ENCODE peak calls at places on chromosomes 16 and 17, in ten cellular contexts. I, P, Q, U, V, X, R, W, Y and L are unnamed samples.

GRCh38 chr17:304461-304860 is 48.1 kb downstream of the RPH3AL start:
- DNase-seq in V (no peak), Q (no peak), Y (no peak), R (no peak), X (no peak), U (no peak), I (no peak), W (no peak), P (no peak), L (peak; percentile 78)

GRCh38 chr17:57662644-57663308 is 82.3 kb downstream of the CCDC182 start:
- DNase-seq in I (no peak), W (peak; percentile 90), Q (peak; percentile 98), R (peak; percentile 99), Y (peak; percentile 99), V (peak; percentile 17), P (peak; percentile 82), X (peak; percentile 28), U (peak; percentile 96), L (peak; percentile 99)

GRCh38 chr17:29154516-29155234 is 25.5 kb downstream of the MYO18A start:
- DNase-seq in Y (no peak), I (no peak), X (no peak), V (peak; percentile 45), Q (peak; percentile 40), W (no peak), R (no peak), U (peak; percentile 56), P (no peak), L (no peak)

GRCh38 chr17:29731589-29731929 is 108.8 kb upstream of the CORO6 start:
- DNase-seq in Q (no peak), U (no peak), W (no peak), Y (no peak), I (no peak), P (no peak), V (no peak), X (no peak), R (no peak), L (no peak)

GRCh38 chr16:69274699-69275235 is 36.4 kb upstream of the VPS4A start:
- DNase-seq in Y (no peak), R (no peak), I (no peak), X (no peak), V (no peak), U (no peak), W (no peak), Q (no peak), P (no peak), L (no peak)

GRCh38 chr16:69520800-69521602 is 44.8 kb upstream of the NFAT5 start:
- DNase-seq in W (no peak), Y (no peak), X (no peak), I (no peak), R (peak; percentile 43), Q (no peak), U (no peak), V (peak; percentile 72), P (no peak), L (no peak)

GRCh38 chr16:70675851-70676513 is 9.9 kb downstream of the MTSS2 start:
- DNase-seq in U (peak; percentile 40), I (no peak), Y (no peak), V (no peak), P (no peak), Q (no peak), W (no peak), R (no peak), X (no peak), L (no peak)

GRCh38 chr17:81306491-81306890 is 11.4 kb upstream of the SLC38A10 start:
- DNase-seq in W (no peak), Y (no peak), R (no peak), I (no peak), Q (no peak), U (no peak), P (no peak), X (no peak), V (no peak), L (no peak)

GRCh38 chr17:80319999-80320344 is 59.3 kb downstream of the RNF213 start:
- DNase-seq in U (no peak), P (no peak), X (no peak), Q (no peak), V (no peak), Y (peak; percentile 53), R (no peak), I (no peak), W (no peak), L (no peak)

GRCh38 chr17:2347805-2348685 is 10.7 kb downstream of the SGSM2 start:
- DNase-seq in Q (peak; percentile 18), U (no peak), V (no peak), X (peak; percentile 98), R (peak; percentile 47), P (no peak), W (peak; percentile 39), I (no peak), Y (peak; percentile 91), L (peak; percentile 90)

GRCh38 chr16:57906385-57907316 is 64.3 kb downstream of the CNGB1 start:
- DNase-seq in W (peak; percentile 25), P (no peak), X (no peak), Q (no peak), Y (no peak), R (no peak), U (no peak), V (peak; percentile 32), I (peak; percentile 12), L (peak; percentile 62)

GRCh38 chr17:15490634-15491261 is 23.3 kb upstream of the CDRT4 start:
- DNase-seq in U (peak; percentile 72), P (no peak), W (peak; percentile 26), Q (peak; percentile 57), X (no peak), Y (peak; percentile 76), V (peak; percentile 18), R (peak; percentile 80), I (no peak), L (peak; percentile 69)

GRCh38 chr17:10976401-10976800 is 138.5 kb upstream of the PIRT start:
- DNase-seq in V (no peak), Y (no peak), P (no peak), X (no peak), U (no peak), Q (no peak), I (no peak), R (no peak), W (no peak), L (no peak)

GRCh38 chr17:45408611-45409421 is 23.9 kb downstream of the ARHGAP27 start:
- DNase-seq in I (no peak), Q (no peak), P (no peak), R (no peak), Y (no peak), V (no peak), X (peak; percentile 77), U (no peak), W (no peak), L (peak; percentile 49)

GRCh38 chr16:57422026-57422944 is 17.7 kb downstream of the CCL17 start:
- DNase-seq in P (no peak), Y (peak; percentile 72), I (no peak), X (peak; percentile 65), Q (peak; percentile 26), R (peak; percentile 74), W (peak; percentile 58), V (peak; percentile 33), U (no peak), L (peak; percentile 62)

GRCh38 chr17:73343739-73344454 is 32.1 kb upstream of the CDC42EP4 start:
- DNase-seq in R (no peak), Q (no peak), Y (no peak), U (no peak), V (no peak), I (no peak), W (no peak), X (no peak), P (no peak), L (no peak)

GRCh38 chr17:48179071-48179945 is 71.7 kb downstream of the SNX11 start:
- DNase-seq in W (no peak), X (no peak), U (no peak), I (no peak), Y (no peak), Q (no peak), P (no peak), R (peak; percentile 7), V (no peak), L (no peak)

GRCh38 chr17:49387374-49388289 is 25.6 kb upstream of the ZNF652 start:
- DNase-seq in I (no peak), Q (no peak), Y (no peak), V (peak; percentile 24), X (no peak), R (no peak), U (no peak), W (no peak), P (no peak), L (no peak)

GRCh38 chr16:11183035-11183812 is 72.8 kb downstream of the SOCS1 start:
- DNase-seq in W (no peak), Q (no peak), V (no peak), Y (no peak), P (peak; percentile 31), I (no peak), X (no peak), U (no peak), R (no peak), L (peak; percentile 62)

GRCh38 chr17:9529033-9529748 is 46.4 kb downstream of the STX8 start:
- DNase-seq in W (no peak), Q (no peak), U (no peak), I (no peak), R (peak; percentile 57), X (peak; percentile 46), V (peak; percentile 15), Y (peak; percentile 56), P (no peak), L (no peak)

GRCh38 chr17:17737938-17738894 is 57.0 kb downstream of the RAI1 start:
- DNase-seq in U (no peak), V (no peak), I (peak; percentile 21), W (no peak), R (no peak), P (peak; percentile 24), Y (no peak), Q (no peak), X (no peak), L (peak; percentile 79)

GRCh38 chr16:30068333-30068732 is 2.8 kb downstream of the ALDOA start:
- DNase-seq in W (no peak), X (no peak), R (no peak), Y (no peak), V (no peak), U (no peak), P (no peak), Q (no peak), I (no peak), L (no peak)

GRCh38 chr16:18932243-18932997 is 6.2 kb upstream of the SMG1 start:
- DNase-seq in Y (peak; percentile 43), X (no peak), Q (no peak), P (no peak), I (no peak), V (no peak), U (no peak), W (no peak), R (peak; percentile 80), L (no peak)

GRCh38 chr17:61380836-61381525 is 18.7 kb upstream of the TBX2 start:
- DNase-seq in I (no peak), P (no peak), Y (no peak), R (no peak), W (no peak), U (no peak), Q (no peak), X (no peak), V (no peak), L (no peak)

GRCh38 chr16:67279296-67280089 is at the start of gene PLEKHG4:
- DNase-seq in P (peak; percentile 61), U (peak; percentile 64), R (peak; percentile 53), W (peak; percentile 63), X (peak; percentile 88), I (peak; percentile 77), Q (peak; percentile 12), Y (peak; percentile 66), V (peak; percentile 85), L (peak; percentile 82)

GRCh38 chr17:73593249-73593965 is 50.8 kb downstream of the SDK2 start:
- DNase-seq in P (no peak), W (no peak), V (no peak), Y (no peak), I (peak; percentile 21), Q (no peak), U (no peak), R (no peak), X (no peak), L (no peak)

GRCh38 chr16:89811321-89811720 is 5.1 kb downstream of the FANCA start:
- DNase-seq in Q (no peak), P (no peak), W (no peak), R (no peak), Y (no peak), X (no peak), V (no peak), I (no peak), U (no peak), L (no peak)

GRCh38 chr16:12801511-12802042 is 2.1 kb downstream of the CPPED1 start:
- DNase-seq in R (peak; percentile 93), Q (no peak), U (no peak), I (no peak), V (no peak), P (no peak), X (no peak), Y (peak; percentile 56), W (no peak), L (no peak)